ENCODE peak calls at places on chromosomes 13 and 19, in seven cellular contexts. T is nephron progenitor cell; Q is heart right ventricle; X is fibroblast of lung; R is stimulated activated CD4-positive, alpha-beta T cell treated with anti-CD3 and anti-CD28 coated beads, Interleukin-15, amount 100 ng/mL, for 1 hour; O is stimulated activated naive CD4-positive, alpha-beta T cell treated with Interleukin-2 at 50 U/mL for 16 hours; K is adipocyte. L is an unnamed sample.

GRCh38 chr19:46159418-46159817 is 11.4 kb downstream of the IGFL2 start:
- DNase-seq in T (no peak), Q (no peak), X (no peak), R (no peak), O (no peak), K (no peak), L (no peak)

GRCh38 chr19:37855098-37855497 is 51.3 kb downstream of the WDR87 start:
- DNase-seq in T (no peak), Q (peak), X (peak), R (no peak), O (no peak), K (peak), L (no peak)

GRCh38 chr19:46624958-46625661 is at the start of gene PTGIR:
- DNase-seq in T (no peak), Q (peak), X (peak), R (no peak), O (no peak), K (peak), L (no peak)

GRCh38 chr13:48783181-48783630 is 129.5 kb downstream of the CYSLTR2 start:
- DNase-seq in T (no peak), Q (peak), X (peak), R (no peak), O (no peak), K (peak), L (no peak)

GRCh38 chr13:21696865-21697448 is 26.1 kb downstream of the FGF9 start:
- DNase-seq in T (no peak), Q (no peak), X (no peak), R (no peak), O (no peak), K (no peak), L (no peak)

GRCh38 chr13:66492479-66492878 is 737.7 kb downstream of the PCDH9 start:
- DNase-seq in T (no peak), Q (no peak), X (peak), R (no peak), O (no peak), K (no peak), L (peak)

GRCh38 chr19:958967-959685 is 25.0 kb upstream of the WDR18 start:
- DNase-seq in T (no peak), Q (no peak), X (peak), R (no peak), O (peak), K (no peak), L (peak)

GRCh38 chr19:46198756-46199155 is 30.8 kb upstream of the IGFL1 start:
- DNase-seq in T (no peak), Q (no peak), X (peak), R (no peak), O (no peak), K (no peak), L (no peak)

GRCh38 chr13:45119469-45119989 is 781 bp upstream of the GTF2F2 start:
- DNase-seq in T (no peak), Q (peak), X (peak), R (peak), O (peak), K (peak), L (no peak)

GRCh38 chr19:39080431-39080830 is 3.7 kb upstream of the ACP7 start:
- DNase-seq in T (no peak), Q (no peak), X (no peak), R (no peak), O (no peak), K (no peak), L (no peak)

GRCh38 chr13:29791997-29792775 is 58.2 kb downstream of the UBL3 start:
- DNase-seq in T (no peak), Q (no peak), X (peak), R (no peak), O (no peak), K (peak), L (no peak)

GRCh38 chr13:32124743-32125142 is 93.2 kb downstream of the FRY start:
- DNase-seq in T (no peak), Q (no peak), X (no peak), R (no peak), O (no peak), K (no peak), L (no peak)

GRCh38 chr19:10389863-10390262 is 9.5 kb upstream of the TYK2 start:
- DNase-seq in T (no peak), Q (no peak), X (no peak), R (no peak), O (no peak), K (no peak), L (peak)